ENCODE peak calls at places on chromosomes 3 and 15, in eight cellular contexts. H is nephron progenitor cell, I is CMK, C is cerebellar nuclear complex, G is A549, Z is pancreas, F is BE2C, O is epithelial cell of esophagus. J is an unnamed sample.

GRCh38 chr3:182364723-182365650 is 428.3 kb upstream of the ATP11B start:
- DNase-seq in H (no peak), I (no peak), C (no peak), G (no peak), Z (no peak), F (peak; percentile 27), O (peak; percentile 95), J (no peak)

GRCh38 chr3:190017575-190018288 is 103.0 kb downstream of the P3H2 start:
- DNase-seq in H (no peak), I (no peak), C (no peak), G (peak; percentile 77), Z (no peak), F (no peak), O (peak; percentile 79), J (no peak)

GRCh38 chr3:105944721-105945120 is 75.9 kb upstream of the CBLB start:
- DNase-seq in H (no peak), I (no peak), C (no peak), G (peak; percentile 52), Z (no peak), F (no peak), O (peak; percentile 94), J (no peak)

GRCh38 chr15:39925112-39925830 is 5.2 kb upstream of the GPR176 start:
- DNase-seq in H (no peak), I (no peak), C (no peak), G (no peak), Z (no peak), F (no peak), O (peak; percentile 60), J (no peak)

GRCh38 chr15:40386480-40386879 is 4.0 kb downstream of the KNSTRN start:
- DNase-seq in H (no peak), I (no peak), C (no peak), G (no peak), Z (no peak), F (no peak), O (no peak), J (no peak)

GRCh38 chr15:78072080-78072892 is 5.2 kb downstream of the TBC1D2B start:
- DNase-seq in H (no peak), I (no peak), C (no peak), G (no peak), Z (no peak), F (no peak), O (peak; percentile 45), J (peak; percentile 43)

GRCh38 chr3:169118666-169119370 is 544.7 kb downstream of the MECOM start:
- DNase-seq in H (no peak), I (no peak), C (no peak), G (no peak), Z (no peak), F (no peak), O (no peak), J (no peak)

GRCh38 chr3:189355115-189355480 is 183.3 kb downstream of the TPRG1 start:
- DNase-seq in H (no peak), I (no peak), C (no peak), G (no peak), Z (no peak), F (no peak), O (no peak), J (peak; percentile 9)

GRCh38 chr3:53694051-53694450 is 152.2 kb downstream of the CHDH start:
- DNase-seq in H (no peak), I (no peak), C (no peak), G (no peak), Z (no peak), F (no peak), O (no peak), J (no peak)

GRCh38 chr3:66297917-66298316 is 77.1 kb downstream of the SLC25A26 start:
- DNase-seq in H (no peak), I (no peak), C (no peak), G (no peak), Z (no peak), F (no peak), O (peak; percentile 11), J (no peak)

GRCh38 chr3:122101646-122102045 is 46.5 kb downstream of the CD86 start:
- DNase-seq in H (no peak), I (no peak), C (no peak), G (peak; percentile 59), Z (no peak), F (peak; percentile 15), O (peak; percentile 85), J (no peak)

GRCh38 chr3:99242271-99242670 is 340.8 kb upstream of the DCBLD2 start:
- DNase-seq in H (no peak), I (no peak), C (no peak), G (no peak), Z (no peak), F (no peak), O (peak; percentile 71), J (no peak)

GRCh38 chr3:64264491-64265109 is 39.3 kb upstream of the PRICKLE2 start:
- DNase-seq in H (no peak), I (no peak), C (no peak), G (peak; percentile 8), Z (no peak), F (no peak), O (no peak), J (no peak)

GRCh38 chr15:66565731-66566130 is at the start of gene LCTL:
- DNase-seq in H (peak; percentile 47), I (no peak), C (no peak), G (no peak), Z (no peak), F (no peak), O (peak; percentile 44), J (no peak)

GRCh38 chr3:6799264-6799915 is 61.5 kb upstream of the GRM7 start:
- DNase-seq in H (peak; percentile 63), I (peak; percentile 11), C (no peak), G (peak; percentile 41), Z (peak; percentile 65), F (peak; percentile 37), O (peak; percentile 43), J (no peak)

GRCh38 chr3:17550624-17551023 is 191.8 kb downstream of the TBC1D5 start:
- DNase-seq in H (no peak), I (no peak), C (no peak), G (no peak), Z (no peak), F (no peak), O (no peak), J (no peak)

GRCh38 chr3:12884104-12884742 is 42.9 kb upstream of the RPL32 start:
- DNase-seq in H (no peak), I (no peak), C (peak; percentile 28), G (no peak), Z (no peak), F (no peak), O (no peak), J (peak; percentile 44)

GRCh38 chr15:91279481-91279880 is 179.4 kb downstream of the SV2B start:
- DNase-seq in H (no peak), I (no peak), C (no peak), G (no peak), Z (no peak), F (no peak), O (no peak), J (no peak)

GRCh38 chr3:114487502-114487901 is 193.7 kb downstream of the TIGIT start:
- DNase-seq in H (no peak), I (no peak), C (no peak), G (no peak), Z (no peak), F (no peak), O (no peak), J (no peak)

GRCh38 chr15:84598993-84599392 is 1.8 kb upstream of the ZSCAN2 start:
- DNase-seq in H (peak; percentile 42), I (no peak), C (no peak), G (peak; percentile 78), Z (no peak), F (peak; percentile 62), O (peak; percentile 65), J (no peak)

GRCh38 chr15:79380755-79381499 is 51.2 kb upstream of the MINAR1 start:
- DNase-seq in H (peak; percentile 89), I (peak; percentile 42), C (peak; percentile 73), G (peak; percentile 79), Z (peak; percentile 92), F (peak; percentile 89), O (peak; percentile 70), J (peak; percentile 55)

GRCh38 chr3:133964547-133964946 is 65.2 kb downstream of the SLCO2A1 start:
- DNase-seq in H (no peak), I (no peak), C (no peak), G (peak; percentile 5), Z (peak; percentile 29), F (no peak), O (peak; percentile 14), J (no peak)

GRCh38 chr15:66747223-66747622 is 45.2 kb downstream of the SMAD6 start:
- DNase-seq in H (no peak), I (no peak), C (no peak), G (no peak), Z (peak; percentile 39), F (no peak), O (no peak), J (no peak)